ENCODE peak calls at places on chromosomes 16 and 17, in nine cellular contexts. W is mucosa of descending colon; C is NCI-H1105; S is globus pallidus; K is heart right ventricle; H is astrocyte of the hippocampus; A is lower leg skin; U is endothelial cell; R is central memory CD4-positive, alpha-beta T cell. G is an unnamed sample.

GRCh38 chr17:30376621-30377452 is 1.9 kb upstream of the CPD start:
- DNase-seq in W (no peak), C (peak), S (peak), K (no peak), H (peak), A (no peak), U (no peak), R (no peak), G (no peak)

GRCh38 chr17:12078791-12079190 is 58.1 kb downstream of the MAP2K4 start:
- DNase-seq in W (no peak), C (no peak), S (no peak), K (no peak), H (peak), A (no peak), U (no peak), R (no peak), G (no peak)

GRCh38 chr17:55873017-55873758 is 122.3 kb downstream of the PCTP start:
- DNase-seq in W (no peak), C (no peak), S (no peak), K (no peak), H (no peak), A (no peak), U (no peak), R (no peak), G (no peak)

GRCh38 chr17:47698749-47699535 is 5.0 kb downstream of the TBKBP1 start:
- DNase-seq in W (peak), C (no peak), S (no peak), K (peak), H (peak), A (no peak), U (peak), R (peak), G (peak)

GRCh38 chr17:79033741-79034501 is 10.0 kb downstream of the C1QTNF1 start:
- DNase-seq in W (peak), C (peak), S (peak), K (peak), H (no peak), A (peak), U (no peak), R (no peak), G (no peak)

GRCh38 chr17:73340093-73340596 is 28.3 kb upstream of the CDC42EP4 start:
- DNase-seq in W (no peak), C (no peak), S (no peak), K (no peak), H (peak), A (no peak), U (no peak), R (no peak), G (no peak)

GRCh38 chr17:66786101-66786500 is 48.8 kb upstream of the CACNG5 start:
- DNase-seq in W (no peak), C (no peak), S (no peak), K (no peak), H (no peak), A (no peak), U (no peak), R (no peak), G (no peak)

GRCh38 chr17:17682293-17682736 is 1.1 kb downstream of the RAI1 start:
- DNase-seq in W (no peak), C (peak), S (peak), K (peak), H (peak), A (peak), U (peak), R (peak), G (peak)

GRCh38 chr16:7324306-7324705 is 8.3 kb upstream of the RBFOX1 start:
- DNase-seq in W (no peak), C (no peak), S (no peak), K (no peak), H (no peak), A (no peak), U (no peak), R (no peak), G (no peak)